ENCODE peak calls at places on chromosome 22, in four cellular contexts. B is GM03348; S is NCI-H2081 treated with DMSO at 0.1 percent for 48 hours; Z is activated CD4-positive, alpha-beta T cell treated with anti-CD3 and anti-CD28 coated beads, Interleukin-2, amount 50 U/mL, for 48 hours. T is an unnamed sample.
A peak's percentile ranks its signal among the peaks of the same experiment; 100 is the strongest.

GRCh38 chr22:44802071-44802700 is 49.8 kb downstream of the ARHGAP8 start:
- DNase-seq in B (no peak), S (no peak), Z (no peak), T (no peak)

GRCh38 chr22:44179196-44179988 is 1.3 kb upstream of the PARVG start:
- DNase-seq in B (no peak), S (no peak), Z (no peak), T (no peak)

GRCh38 chr22:20549232-20549841 is 41.9 kb downstream of the MED15 start:
- DNase-seq in B (no peak), S (no peak), Z (peak; percentile 45), T (no peak)

GRCh38 chr22:42615092-42615859 is 593 bp upstream of the POLDIP3 start:
- DNase-seq in B (peak; percentile 83), S (peak; percentile 83), Z (peak; percentile 87), T (peak; percentile 57)

GRCh38 chr22:26751217-26751616 is 93.8 kb downstream of the MIAT start:
- DNase-seq in B (no peak), S (no peak), Z (no peak), T (no peak)

GRCh38 chr22:41883400-41883799 is 31.5 kb downstream of the SHISA8 start:
- DNase-seq in B (no peak), S (no peak), Z (no peak), T (no peak)

GRCh38 chr22:47337161-47337621 is 574.7 kb downstream of the TBC1D22A start:
- DNase-seq in B (peak; percentile 60), S (no peak), Z (no peak), T (no peak)

GRCh38 chr22:43377486-43377995 is 34.3 kb upstream of the MPPED1 start:
- DNase-seq in B (no peak), S (no peak), Z (no peak), T (no peak)

GRCh38 chr22:27825174-27825573 is 23.6 kb upstream of the MN1 start:
- DNase-seq in B (no peak), S (no peak), Z (peak; percentile 43), T (no peak)

GRCh38 chr22:23718371-23719165 is 27.8 kb downstream of the RGL4 start:
- DNase-seq in B (no peak), S (no peak), Z (no peak), T (no peak)

GRCh38 chr22:25331050-25331449 is 111.6 kb downstream of the CRYBB2 start:
- DNase-seq in B (no peak), S (no peak), Z (no peak), T (no peak)

GRCh38 chr22:49447837-49448236 is 379.8 kb downstream of the BRD1 start:
- DNase-seq in B (no peak), S (no peak), Z (no peak), T (no peak)

GRCh38 chr22:27815826-27816530 is 14.4 kb upstream of the MN1 start:
- DNase-seq in B (no peak), S (no peak), Z (no peak), T (no peak)

GRCh38 chr22:35419756-35420155 is 19.8 kb downstream of the MCM5 start:
- DNase-seq in B (no peak), S (no peak), Z (no peak), T (no peak)

GRCh38 chr22:20268350-20269012 is 363 bp upstream of the RTN4R start:
- DNase-seq in B (peak; percentile 89), S (no peak), Z (peak; percentile 54), T (no peak)

GRCh38 chr22:23152238-23153114 is 7.2 kb downstream of the RAB36 start:
- DNase-seq in B (no peak), S (no peak), Z (no peak), T (no peak)

GRCh38 chr22:49962751-49963646 is 2.4 kb downstream of the PIM3 start:
- DNase-seq in B (no peak), S (no peak), Z (no peak), T (no peak)

GRCh38 chr22:26461188-26461810 is 22.3 kb downstream of the HPS4 start:
- DNase-seq in B (peak; percentile 82), S (no peak), Z (peak; percentile 54), T (no peak)

GRCh38 chr22:50576070-50576469 is 2.2 kb downstream of the CPT1B start:
- DNase-seq in B (no peak), S (no peak), Z (no peak), T (no peak)

GRCh38 chr22:37148742-37149665 is 712 bp downstream of the IL2RB start:
- DNase-seq in B (no peak), S (no peak), Z (no peak), T (no peak)

GRCh38 chr22:49517211-49517610 is 310.5 kb downstream of the BRD1 start:
- DNase-seq in B (no peak), S (no peak), Z (no peak), T (no peak)

GRCh38 chr22:25878933-25879332 is 136.9 kb downstream of the MYO18B start:
- DNase-seq in B (no peak), S (no peak), Z (no peak), T (no peak)

T was measured in esophagus squamous epithelium.